ENCODE peak calls at places on chromosome 13, in nine cellular contexts. One of them, this sample, is unnamed.

GRCh38 chr13:67117010-67117550 is 113.1 kb downstream of the PCDH9 start:
- DNase-seq in CD4-positive, CD25-positive, alpha-beta regulatory T cell: no peak
- DNase-seq in MG63: no peak
- DNase-seq in pancreas: no peak
- DNase-seq in upper lobe of left lung: no peak
- DNase-seq in left ventricle myocardium inferior: no peak
- DNase-seq in endothelial cell of umbilical vein: no peak
- DNase-seq in transverse colon: no peak
- DNase-seq in astrocyte: no peak
- DNase-seq in this sample: no peak

GRCh38 chr13:105972306-105972721 is 563.1 kb downstream of the EFNB2 start:
- DNase-seq in CD4-positive, CD25-positive, alpha-beta regulatory T cell: no peak
- DNase-seq in MG63: no peak
- DNase-seq in pancreas: no peak
- DNase-seq in upper lobe of left lung: no peak
- DNase-seq in left ventricle myocardium inferior: no peak
- DNase-seq in endothelial cell of umbilical vein: no peak
- DNase-seq in transverse colon: peak; percentile 35
- DNase-seq in astrocyte: no peak
- DNase-seq in this sample: no peak

GRCh38 chr13:64819081-64819480 is 2411.1 kb downstream of the PCDH9 start:
- DNase-seq in CD4-positive, CD25-positive, alpha-beta regulatory T cell: no peak
- DNase-seq in MG63: no peak
- DNase-seq in pancreas: no peak
- DNase-seq in upper lobe of left lung: no peak
- DNase-seq in left ventricle myocardium inferior: no peak
- DNase-seq in endothelial cell of umbilical vein: peak; percentile 20
- DNase-seq in transverse colon: no peak
- DNase-seq in astrocyte: no peak
- DNase-seq in this sample: no peak

GRCh38 chr13:38582133-38582532 is 104.7 kb upstream of the FREM2 start:
- DNase-seq in CD4-positive, CD25-positive, alpha-beta regulatory T cell: peak; percentile 26
- DNase-seq in MG63: no peak
- DNase-seq in pancreas: no peak
- DNase-seq in upper lobe of left lung: no peak
- DNase-seq in left ventricle myocardium inferior: no peak
- DNase-seq in endothelial cell of umbilical vein: peak; percentile 24
- DNase-seq in transverse colon: no peak
- DNase-seq in astrocyte: peak; percentile 25
- DNase-seq in this sample: no peak

GRCh38 chr13:24161980-24162517 is 1.5 kb downstream of the SPATA13 start:
- DNase-seq in CD4-positive, CD25-positive, alpha-beta regulatory T cell: no peak
- DNase-seq in MG63: no peak
- DNase-seq in pancreas: peak; percentile 60
- DNase-seq in upper lobe of left lung: peak; percentile 30
- DNase-seq in left ventricle myocardium inferior: no peak
- DNase-seq in endothelial cell of umbilical vein: no peak
- DNase-seq in transverse colon: peak; percentile 78
- DNase-seq in astrocyte: no peak
- DNase-seq in this sample: no peak

GRCh38 chr13:29991343-29991742 is 140.9 kb upstream of the UBL3 start:
- DNase-seq in CD4-positive, CD25-positive, alpha-beta regulatory T cell: no peak
- DNase-seq in MG63: peak; percentile 86
- DNase-seq in pancreas: no peak
- DNase-seq in upper lobe of left lung: no peak
- DNase-seq in left ventricle myocardium inferior: no peak
- DNase-seq in endothelial cell of umbilical vein: no peak
- DNase-seq in transverse colon: no peak
- DNase-seq in astrocyte: peak; percentile 98
- DNase-seq in this sample: no peak

GRCh38 chr13:51006067-51006800 is 96.6 kb downstream of the RNASEH2B start:
- DNase-seq in CD4-positive, CD25-positive, alpha-beta regulatory T cell: no peak
- DNase-seq in MG63: peak; percentile 68
- DNase-seq in pancreas: no peak
- DNase-seq in upper lobe of left lung: no peak
- DNase-seq in left ventricle myocardium inferior: no peak
- DNase-seq in endothelial cell of umbilical vein: no peak
- DNase-seq in transverse colon: no peak
- DNase-seq in astrocyte: no peak
- DNase-seq in this sample: no peak

GRCh38 chr13:36332986-36333385 is 13.2 kb downstream of the SPART start:
- DNase-seq in CD4-positive, CD25-positive, alpha-beta regulatory T cell: no peak
- DNase-seq in MG63: no peak
- DNase-seq in pancreas: no peak
- DNase-seq in upper lobe of left lung: no peak
- DNase-seq in left ventricle myocardium inferior: no peak
- DNase-seq in endothelial cell of umbilical vein: peak; percentile 65
- DNase-seq in transverse colon: no peak
- DNase-seq in astrocyte: no peak
- DNase-seq in this sample: no peak

GRCh38 chr13:30364133-30364532 is 56.8 kb upstream of the KATNAL1 start:
- DNase-seq in CD4-positive, CD25-positive, alpha-beta regulatory T cell: no peak
- DNase-seq in MG63: no peak
- DNase-seq in pancreas: no peak
- DNase-seq in upper lobe of left lung: no peak
- DNase-seq in left ventricle myocardium inferior: no peak
- DNase-seq in endothelial cell of umbilical vein: peak; percentile 87
- DNase-seq in transverse colon: no peak
- DNase-seq in astrocyte: peak; percentile 55
- DNase-seq in this sample: no peak

GRCh38 chr13:82356667-82357066 is 1525.6 kb downstream of the SLITRK1 start:
- DNase-seq in CD4-positive, CD25-positive, alpha-beta regulatory T cell: no peak
- DNase-seq in MG63: no peak
- DNase-seq in pancreas: no peak
- DNase-seq in upper lobe of left lung: no peak
- DNase-seq in left ventricle myocardium inferior: no peak
- DNase-seq in endothelial cell of umbilical vein: no peak
- DNase-seq in transverse colon: no peak
- DNase-seq in astrocyte: no peak
- DNase-seq in this sample: no peak

DNA sequence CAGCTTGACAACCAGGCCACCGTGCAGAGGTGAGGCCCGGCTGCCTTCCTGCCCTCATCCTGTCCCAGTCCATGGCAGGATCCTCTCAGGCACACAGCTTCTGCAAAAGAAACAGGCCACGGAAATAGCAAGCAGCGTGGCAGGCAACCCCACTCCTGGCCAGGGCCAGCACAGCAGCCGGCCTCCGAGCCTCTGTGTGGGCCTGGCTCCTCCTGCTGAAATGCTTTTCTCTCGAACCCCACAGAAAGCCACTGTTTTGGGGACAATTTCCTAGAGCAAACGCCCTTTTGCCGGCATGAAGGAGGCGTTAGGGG is 39.5 kb upstream of the F7 start:
- DNase-seq in CD4-positive, CD25-positive, alpha-beta regulatory T cell: no peak
- DNase-seq in MG63: no peak
- DNase-seq in pancreas: no peak
- DNase-seq in upper lobe of left lung: peak; percentile 58
- DNase-seq in left ventricle myocardium inferior: no peak
- DNase-seq in endothelial cell of umbilical vein: no peak
- DNase-seq in transverse colon: no peak
- DNase-seq in astrocyte: no peak
- DNase-seq in this sample: no peak
- H3K4me3 ChIP-seq in CD4-positive, CD25-positive, alpha-beta regulatory T cell: no peak overlapping the region
- H3K4me3 ChIP-seq in MG63: no peak overlapping the region
- H3K4me3 ChIP-seq in pancreas: no peak overlapping the region
- H3K4me3 ChIP-seq in upper lobe of left lung: no peak overlapping the region
- H3K4me3 ChIP-seq in left ventricle myocardium inferior: no peak overlapping the region
- H3K4me3 ChIP-seq in endothelial cell of umbilical vein: no peak overlapping the region
- H3K4me3 ChIP-seq in transverse colon: no peak overlapping the region
- H3K4me3 ChIP-seq in astrocyte: no peak overlapping the region
- H3K4me3 ChIP-seq in this sample: no peak overlapping the region

GRCh38 chr13:113052971-113053370 is 52.6 kb upstream of the F7 start:
- DNase-seq in CD4-positive, CD25-positive, alpha-beta regulatory T cell: no peak
- DNase-seq in MG63: no peak
- DNase-seq in pancreas: no peak
- DNase-seq in upper lobe of left lung: peak; percentile 24
- DNase-seq in left ventricle myocardium inferior: no peak
- DNase-seq in endothelial cell of umbilical vein: no peak
- DNase-seq in transverse colon: no peak
- DNase-seq in astrocyte: no peak
- DNase-seq in this sample: no peak
- H3K4me3 ChIP-seq in CD4-positive, CD25-positive, alpha-beta regulatory T cell: no peak overlapping the region
- H3K4me3 ChIP-seq in MG63: no peak overlapping the region
- H3K4me3 ChIP-seq in pancreas: no peak overlapping the region
- H3K4me3 ChIP-seq in upper lobe of left lung: no peak overlapping the region
- H3K4me3 ChIP-seq in left ventricle myocardium inferior: no peak overlapping the region
- H3K4me3 ChIP-seq in endothelial cell of umbilical vein: no peak overlapping the region
- H3K4me3 ChIP-seq in transverse colon: no peak overlapping the region
- H3K4me3 ChIP-seq in astrocyte: no peak overlapping the region
- H3K4me3 ChIP-seq in this sample: no peak overlapping the region

GRCh38 chr13:28138012-28138755 is at the start of gene PAN3:
- DNase-seq in CD4-positive, CD25-positive, alpha-beta regulatory T cell: peak; percentile 95
- DNase-seq in MG63: peak; percentile 88
- DNase-seq in pancreas: peak; percentile 90
- DNase-seq in upper lobe of left lung: peak; percentile 99
- DNase-seq in left ventricle myocardium inferior: peak; percentile 94
- DNase-seq in endothelial cell of umbilical vein: peak; percentile 92
- DNase-seq in transverse colon: peak; percentile 94
- DNase-seq in astrocyte: peak; percentile 71
- DNase-seq in this sample: peak; percentile 90

GRCh38 chr13:28137556-28137955 is 789 bp upstream of the PAN3 start:
- DNase-seq in CD4-positive, CD25-positive, alpha-beta regulatory T cell: no peak
- DNase-seq in MG63: no peak
- DNase-seq in pancreas: peak; percentile 29
- DNase-seq in upper lobe of left lung: no peak
- DNase-seq in left ventricle myocardium inferior: no peak
- DNase-seq in endothelial cell of umbilical vein: no peak
- DNase-seq in transverse colon: no peak
- DNase-seq in astrocyte: no peak
- DNase-seq in this sample: no peak

GRCh38 chr13:28138756-28139470 is 568 bp downstream of the PAN3 start:
- DNase-seq in CD4-positive, CD25-positive, alpha-beta regulatory T cell: peak; percentile 94
- DNase-seq in MG63: peak; percentile 83
- DNase-seq in pancreas: peak; percentile 88
- DNase-seq in upper lobe of left lung: peak; percentile 95
- DNase-seq in left ventricle myocardium inferior: peak; percentile 83
- DNase-seq in endothelial cell of umbilical vein: peak; percentile 87
- DNase-seq in transverse colon: peak; percentile 87
- DNase-seq in astrocyte: peak; percentile 95
- DNase-seq in this sample: peak; percentile 80

GRCh38 chr13:28136916-28137315 is 1.4 kb upstream of the PAN3 start:
- DNase-seq in CD4-positive, CD25-positive, alpha-beta regulatory T cell: peak; percentile 73
- DNase-seq in MG63: no peak
- DNase-seq in pancreas: no peak
- DNase-seq in upper lobe of left lung: no peak
- DNase-seq in left ventricle myocardium inferior: no peak
- DNase-seq in endothelial cell of umbilical vein: no peak
- DNase-seq in transverse colon: no peak
- DNase-seq in astrocyte: no peak
- DNase-seq in this sample: no peak

GRCh38 chr13:28140433-28141125 is 2.2 kb downstream of the PAN3 start:
- DNase-seq in CD4-positive, CD25-positive, alpha-beta regulatory T cell: no peak
- DNase-seq in MG63: no peak
- DNase-seq in pancreas: no peak
- DNase-seq in upper lobe of left lung: no peak
- DNase-seq in left ventricle myocardium inferior: no peak
- DNase-seq in endothelial cell of umbilical vein: peak; percentile 9
- DNase-seq in transverse colon: no peak
- DNase-seq in astrocyte: no peak
- DNase-seq in this sample: no peak
- H3K4me3 ChIP-seq in CD4-positive, CD25-positive, alpha-beta regulatory T cell: peak overlapping the region; percentile 94
- H3K4me3 ChIP-seq in MG63: peak overlapping the region; percentile 97
- H3K4me3 ChIP-seq in pancreas: peak overlapping the region; percentile 96
- H3K4me3 ChIP-seq in upper lobe of left lung: no peak overlapping the region
- H3K4me3 ChIP-seq in left ventricle myocardium inferior: peak overlapping the region; percentile 100
- H3K4me3 ChIP-seq in endothelial cell of umbilical vein: peak overlapping the region; percentile 95
- H3K4me3 ChIP-seq in transverse colon: peak overlapping the region; percentile 97
- H3K4me3 ChIP-seq in astrocyte: peak overlapping the region; percentile 74
- H3K4me3 ChIP-seq in this sample: peak overlapping the region; percentile 97

GRCh38 chr13:94710081-94710809 is 2.1 kb downstream of the SOX21 start:
- DNase-seq in CD4-positive, CD25-positive, alpha-beta regulatory T cell: no peak
- DNase-seq in MG63: no peak
- DNase-seq in pancreas: no peak
- DNase-seq in upper lobe of left lung: no peak
- DNase-seq in left ventricle myocardium inferior: no peak
- DNase-seq in endothelial cell of umbilical vein: peak; percentile 20
- DNase-seq in transverse colon: no peak
- DNase-seq in astrocyte: no peak
- DNase-seq in this sample: no peak
- H3K4me3 ChIP-seq in CD4-positive, CD25-positive, alpha-beta regulatory T cell: no peak overlapping the region
- H3K4me3 ChIP-seq in MG63: no peak overlapping the region
- H3K4me3 ChIP-seq in pancreas: no peak overlapping the region
- H3K4me3 ChIP-seq in upper lobe of left lung: no peak overlapping the region
- H3K4me3 ChIP-seq in left ventricle myocardium inferior: peak overlapping the region; percentile 56
- H3K4me3 ChIP-seq in endothelial cell of umbilical vein: no peak overlapping the region
- H3K4me3 ChIP-seq in transverse colon: no peak overlapping the region
- H3K4me3 ChIP-seq in astrocyte: no peak overlapping the region
- H3K4me3 ChIP-seq in this sample: no peak overlapping the region

DNA sequence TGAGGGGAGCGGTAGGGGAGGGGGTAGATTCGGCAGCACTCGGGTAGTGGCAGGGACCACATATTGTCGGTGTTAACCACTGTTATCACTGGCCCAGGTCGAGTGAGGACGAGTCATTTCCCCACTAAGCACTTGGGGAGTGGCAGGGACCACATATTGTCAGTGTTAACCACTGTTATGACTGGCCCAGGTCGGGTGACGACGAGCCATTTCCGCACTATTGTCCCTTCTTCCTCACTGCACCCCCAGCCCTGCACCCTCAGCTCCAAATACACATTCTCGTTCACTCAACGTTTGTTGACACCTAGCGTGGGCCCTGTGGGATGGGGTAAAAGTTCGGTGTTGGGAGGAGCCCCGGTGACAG is 467 bp upstream of the CLN5 start:
- DNase-seq in CD4-positive, CD25-positive, alpha-beta regulatory T cell: peak; percentile 86
- DNase-seq in MG63: peak; percentile 10
- DNase-seq in pancreas: no peak
- DNase-seq in upper lobe of left lung: no peak
- DNase-seq in left ventricle myocardium inferior: no peak
- DNase-seq in endothelial cell of umbilical vein: no peak
- DNase-seq in transverse colon: peak; percentile 54
- DNase-seq in astrocyte: no peak
- DNase-seq in this sample: peak; percentile 84
- H3K4me3 ChIP-seq in CD4-positive, CD25-positive, alpha-beta regulatory T cell: peak overlapping the region; percentile 51
- H3K4me3 ChIP-seq in MG63: peak overlapping the region; percentile 71
- H3K4me3 ChIP-seq in pancreas: peak overlapping the region; percentile 75
- H3K4me3 ChIP-seq in upper lobe of left lung: peak overlapping the region; percentile 22
- H3K4me3 ChIP-seq in left ventricle myocardium inferior: peak overlapping the region; percentile 77
- H3K4me3 ChIP-seq in endothelial cell of umbilical vein: peak overlapping the region; percentile 83
- H3K4me3 ChIP-seq in transverse colon: peak overlapping the region; percentile 57
- H3K4me3 ChIP-seq in astrocyte: peak overlapping the region; percentile 91
- H3K4me3 ChIP-seq in this sample: peak overlapping the region; percentile 86

GRCh38 chr13:98267080-98267912 is 90.2 kb upstream of the RNF113B start:
- DNase-seq in CD4-positive, CD25-positive, alpha-beta regulatory T cell: no peak
- DNase-seq in MG63: no peak
- DNase-seq in pancreas: peak; percentile 27
- DNase-seq in upper lobe of left lung: peak; percentile 52
- DNase-seq in left ventricle myocardium inferior: no peak
- DNase-seq in endothelial cell of umbilical vein: peak; percentile 50
- DNase-seq in transverse colon: peak; percentile 71
- DNase-seq in astrocyte: peak; percentile 55
- DNase-seq in this sample: no peak
- H3K4me3 ChIP-seq in CD4-positive, CD25-positive, alpha-beta regulatory T cell: no peak overlapping the region
- H3K4me3 ChIP-seq in MG63: no peak overlapping the region
- H3K4me3 ChIP-seq in pancreas: no peak overlapping the region
- H3K4me3 ChIP-seq in upper lobe of left lung: no peak overlapping the region
- H3K4me3 ChIP-seq in left ventricle myocardium inferior: peak overlapping the region; percentile 24
- H3K4me3 ChIP-seq in endothelial cell of umbilical vein: no peak overlapping the region
- H3K4me3 ChIP-seq in transverse colon: peak overlapping the region; percentile 8
- H3K4me3 ChIP-seq in astrocyte: no peak overlapping the region
- H3K4me3 ChIP-seq in this sample: no peak overlapping the region

This sample was measured in effector memory CD4-positive, alpha-beta T cell.